ENCODE peak calls at places on chromosomes 3 and 15, in eight cellular contexts. E is posterior cingulate gyrus, F is ureter, N is neural crest cell, P is lung microvascular endothelial cell, X is NCI-H748 treated with DMSO at 0.1 percent for 48 hours, U is LHCN-M2, R is progenitor cell of endocrine pancreas. H is an unnamed sample.

GRCh38 chr3:10329495-10330015 is 8.6 kb upstream of the SEC13 start:
- DNase-seq in E (no peak), F (no peak), N (no peak), P (no peak), X (no peak), U (no peak), R (no peak), H (no peak)

GRCh38 chr15:72474912-72475601 is 927 bp downstream of the ARIH1 start:
- DNase-seq in E (peak), F (peak), N (peak), P (peak), X (no peak), U (peak), R (peak), H (peak)

GRCh38 chr3:169772530-169772950 is 656 bp upstream of the MYNN start:
- DNase-seq in E (peak), F (peak), N (peak), P (peak), X (peak), U (peak), R (peak), H (peak)

GRCh38 chr3:28624079-28624478 is 275.5 kb upstream of the AZI2 start:
- DNase-seq in E (no peak), F (no peak), N (no peak), P (no peak), X (no peak), U (no peak), R (no peak), H (no peak)

GRCh38 chr3:161890147-161890625 is 393.6 kb downstream of the OTOL1 start:
- DNase-seq in E (no peak), F (peak), N (no peak), P (no peak), X (no peak), U (peak), R (no peak), H (no peak)

GRCh38 chr15:85000937-85001336 is 19.3 kb downstream of the PDE8A start:
- DNase-seq in E (no peak), F (no peak), N (no peak), P (peak), X (no peak), U (no peak), R (no peak), H (no peak)

GRCh38 chr3:159739166-159739565 is 249.5 kb upstream of the IL12A start:
- DNase-seq in E (no peak), F (no peak), N (no peak), P (no peak), X (no peak), U (no peak), R (no peak), H (no peak)

GRCh38 chr3:195237981-195238625 is 32.9 kb downstream of the XXYLT1 start:
- DNase-seq in E (peak), F (no peak), N (no peak), P (no peak), X (no peak), U (no peak), R (no peak), H (no peak)